ENCODE peak calls at places on chromosomes 6 and 20, in seven cellular contexts. One of them, this sample, is unnamed.

GRCh38 chr20:53664121-53664520 is 70.5 kb upstream of the ZNF217 start:
- DNase-seq in HFF-Myc: no peak
- DNase-seq in ovary: no peak
- DNase-seq in prostate gland: no peak
- DNase-seq in fibroblast of the aortic adventitia: no peak
- DNase-seq in BE2C: no peak
- DNase-seq in lower leg skin: no peak
- DNase-seq in this sample: peak; percentile 71

GRCh38 chr6:341914-342831 is 49.4 kb upstream of the IRF4 start:
- DNase-seq in ovary: no peak
- DNase-seq in BE2C: no peak
- DNase-seq in lower leg skin: no peak
- DNase-seq in fibroblast of the aortic adventitia: no peak
- DNase-seq in prostate gland: no peak
- DNase-seq in HFF-Myc: no peak
- DNase-seq in this sample: no peak

GRCh38 chr6:45156075-45156474 is 172.1 kb upstream of the RUNX2 start:
- DNase-seq in fibroblast of the aortic adventitia: no peak
- DNase-seq in lower leg skin: no peak
- DNase-seq in ovary: no peak
- DNase-seq in BE2C: no peak
- DNase-seq in prostate gland: no peak
- DNase-seq in HFF-Myc: no peak
- DNase-seq in this sample: no peak

GRCh38 chr6:136737343-136738177 is 54.7 kb downstream of the MAP3K5 start:
- DNase-seq in BE2C: no peak
- DNase-seq in HFF-Myc: no peak
- DNase-seq in prostate gland: no peak
- DNase-seq in lower leg skin: no peak
- DNase-seq in ovary: peak; percentile 54
- DNase-seq in fibroblast of the aortic adventitia: peak; percentile 86
- DNase-seq in this sample: no peak

GRCh38 chr6:135093578-135093977 is 39.0 kb upstream of the HBS1L start:
- DNase-seq in lower leg skin: no peak
- DNase-seq in HFF-Myc: no peak
- DNase-seq in fibroblast of the aortic adventitia: no peak
- DNase-seq in BE2C: no peak
- DNase-seq in ovary: no peak
- DNase-seq in prostate gland: no peak
- DNase-seq in this sample: no peak

GRCh38 chr20:57498425-57499400 is 26.2 kb downstream of the CTCFL start:
- DNase-seq in HFF-Myc: no peak
- DNase-seq in fibroblast of the aortic adventitia: peak; percentile 30
- DNase-seq in prostate gland: no peak
- DNase-seq in BE2C: peak; percentile 59
- DNase-seq in ovary: no peak
- DNase-seq in lower leg skin: no peak
- DNase-seq in this sample: no peak

GRCh38 chr6:111845441-111845871 is 27.8 kb downstream of the FYN start:
- DNase-seq in prostate gland: no peak
- DNase-seq in lower leg skin: no peak
- DNase-seq in fibroblast of the aortic adventitia: no peak
- DNase-seq in ovary: no peak
- DNase-seq in HFF-Myc: no peak
- DNase-seq in BE2C: no peak
- DNase-seq in this sample: no peak

GRCh38 chr20:43840382-43841070 is 74.1 kb upstream of the TOX2 start:
- DNase-seq in ovary: no peak
- DNase-seq in fibroblast of the aortic adventitia: peak; percentile 13
- DNase-seq in lower leg skin: no peak
- DNase-seq in prostate gland: no peak
- DNase-seq in HFF-Myc: no peak
- DNase-seq in BE2C: peak; percentile 44
- DNase-seq in this sample: no peak

GRCh38 chr20:57849126-57849867 is 139.5 kb upstream of the PMEPA1 start:
- DNase-seq in ovary: no peak
- DNase-seq in lower leg skin: no peak
- DNase-seq in BE2C: no peak
- DNase-seq in HFF-Myc: no peak
- DNase-seq in prostate gland: no peak
- DNase-seq in fibroblast of the aortic adventitia: peak; percentile 21
- DNase-seq in this sample: no peak

GRCh38 chr20:62369508-62370114 is 2.5 kb upstream of the LAMA5 start:
- DNase-seq in ovary: no peak
- DNase-seq in lower leg skin: no peak
- DNase-seq in BE2C: no peak
- DNase-seq in prostate gland: no peak
- DNase-seq in fibroblast of the aortic adventitia: no peak
- DNase-seq in HFF-Myc: no peak
- DNase-seq in this sample: no peak

GRCh38 chr20:63536241-63536977 is 767 bp downstream of the PTK6 start:
- DNase-seq in lower leg skin: no peak
- DNase-seq in ovary: peak; percentile 26
- DNase-seq in prostate gland: no peak
- DNase-seq in BE2C: peak; percentile 83
- DNase-seq in HFF-Myc: no peak
- DNase-seq in fibroblast of the aortic adventitia: peak; percentile 22
- DNase-seq in this sample: no peak
- H3K4me3 ChIP-seq in lower leg skin: peak overlapping the region; percentile 29
- H3K4me3 ChIP-seq in ovary: peak overlapping the region; percentile 0
- H3K4me3 ChIP-seq in prostate gland: no peak overlapping the region
- H3K4me3 ChIP-seq in BE2C: no peak overlapping the region
- H3K4me3 ChIP-seq in HFF-Myc: no peak overlapping the region
- H3K4me3 ChIP-seq in fibroblast of the aortic adventitia: no peak overlapping the region
- H3K4me3 ChIP-seq in this sample: no peak overlapping the region

GRCh38 chr20:653110-653589 is at the start of gene SRXN1:
- DNase-seq in prostate gland: peak; percentile 85
- DNase-seq in ovary: peak; percentile 93
- DNase-seq in lower leg skin: peak; percentile 63
- DNase-seq in BE2C: peak; percentile 86
- DNase-seq in HFF-Myc: no peak
- DNase-seq in fibroblast of the aortic adventitia: peak; percentile 90
- DNase-seq in this sample: peak; percentile 68
- TF ChIP-seq CTCF in prostate gland: peak; percentile 26
- TF ChIP-seq CTCF in ovary: peak; percentile 30
- TF ChIP-seq CTCF in lower leg skin: no peak
- TF ChIP-seq CTCF in BE2C: peak; percentile 45
- TF ChIP-seq CTCF in HFF-Myc: peak; percentile 32
- TF ChIP-seq CTCF in fibroblast of the aortic adventitia: peak; percentile 49
- TF ChIP-seq CTCF in this sample: peak; percentile 56

DNA sequence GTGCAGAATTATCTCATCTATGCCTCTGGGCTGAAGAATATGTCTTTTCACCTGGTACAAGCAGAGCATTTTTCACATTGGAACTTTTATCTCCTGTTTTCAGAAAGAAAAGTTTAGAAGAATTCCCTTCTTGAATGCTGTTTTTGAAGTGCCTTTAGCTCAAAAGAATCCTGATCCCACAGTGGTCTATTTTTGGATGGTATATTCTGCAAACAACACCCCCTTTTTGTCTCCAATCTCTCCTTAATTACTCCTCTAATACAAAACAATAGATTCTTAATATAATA is 57.7 kb upstream of the HFE start:
- DNase-seq in ovary: no peak
- DNase-seq in lower leg skin: no peak
- DNase-seq in HFF-Myc: no peak
- DNase-seq in fibroblast of the aortic adventitia: no peak
- DNase-seq in prostate gland: no peak
- DNase-seq in BE2C: no peak
- DNase-seq in this sample: no peak
- H3K4me3 ChIP-seq in ovary: no peak overlapping the region
- H3K4me3 ChIP-seq in lower leg skin: no peak overlapping the region
- H3K4me3 ChIP-seq in HFF-Myc: no peak overlapping the region
- H3K4me3 ChIP-seq in fibroblast of the aortic adventitia: no peak overlapping the region
- H3K4me3 ChIP-seq in prostate gland: no peak overlapping the region
- H3K4me3 ChIP-seq in BE2C: no peak overlapping the region
- H3K4me3 ChIP-seq in this sample: no peak overlapping the region

GRCh38 chr20:34075647-34076046 is 36.4 kb downstream of the EIF2S2 start:
- DNase-seq in prostate gland: no peak
- DNase-seq in BE2C: no peak
- DNase-seq in HFF-Myc: no peak
- DNase-seq in fibroblast of the aortic adventitia: no peak
- DNase-seq in lower leg skin: no peak
- DNase-seq in ovary: no peak
- DNase-seq in this sample: no peak
- TF ChIP-seq CTCF in prostate gland: no peak
- TF ChIP-seq CTCF in BE2C: no peak
- TF ChIP-seq CTCF in HFF-Myc: peak; percentile 5
- TF ChIP-seq CTCF in fibroblast of the aortic adventitia: no peak
- TF ChIP-seq CTCF in lower leg skin: no peak
- TF ChIP-seq CTCF in ovary: no peak
- TF ChIP-seq CTCF in this sample: peak; percentile 10